ENCODE peak calls at places on chromosomes 5 and 9, in seven cellular contexts. C, X, K, D, T, P and R are unnamed samples.

GRCh38 chr5:108654042-108654441 is 93.7 kb upstream of the FER start:
- DNase-seq in C (no peak), X (no peak), K (no peak), D (no peak), T (no peak), P (no peak), R (no peak)

GRCh38 chr9:71729816-71730526 is 38.3 kb downstream of the CEMIP2 start:
- DNase-seq in C (no peak), X (no peak), K (no peak), D (no peak), T (no peak), P (no peak), R (no peak)

GRCh38 chr9:31730398-31730797 is 654.0 kb upstream of the ACO1 start:
- DNase-seq in C (no peak), X (peak; percentile 25), K (no peak), D (no peak), T (no peak), P (no peak), R (no peak)

GRCh38 chr9:123414921-123415592 is 59.1 kb downstream of the CRB2 start:
- DNase-seq in C (no peak), X (no peak), K (no peak), D (no peak), T (no peak), P (peak; percentile 4), R (no peak)

GRCh38 chr5:150590979-150591411 is 49.5 kb upstream of the SYNPO start:
- DNase-seq in C (no peak), X (no peak), K (no peak), D (no peak), T (no peak), P (no peak), R (no peak)

GRCh38 chr5:55391707-55392106 is 83.9 kb downstream of the MTREX start:
- DNase-seq in C (no peak), X (no peak), K (no peak), D (no peak), T (no peak), P (no peak), R (no peak)

GRCh38 chr9:5838884-5839571 is 6.1 kb upstream of the ERMP1 start:
- DNase-seq in C (no peak), X (peak; percentile 44), K (no peak), D (no peak), T (no peak), P (no peak), R (no peak)

GRCh38 chr9:113875917-113876805 is at the start of gene ZNF618:
- DNase-seq in C (no peak), X (peak; percentile 11), K (peak; percentile 67), D (peak; percentile 36), T (peak; percentile 8), P (no peak), R (no peak)

GRCh38 chr5:27911216-27911615 is 872.8 kb upstream of the CDH9 start:
- DNase-seq in C (no peak), X (no peak), K (no peak), D (no peak), T (no peak), P (no peak), R (no peak)